ENCODE peak calls at places on chromosome 3, in eight cellular contexts. One of them, this sample, is unnamed.

GRCh38 chr3:33645060-33645841 is 72.8 kb downstream of the CLASP2 start:
- DNase-seq in psoas muscle: no peak
- DNase-seq in CD8-positive, alpha-beta T cell: peak
- DNase-seq in dorsolateral prefrontal cortex: peak
- DNase-seq in A549: no peak
- DNase-seq in cardiac fibroblast: peak
- DNase-seq in stomach: no peak
- DNase-seq in brain microvascular endothelial cell: peak
- DNase-seq in this sample: no peak

GRCh38 chr3:170107926-170108325 is 70.1 kb downstream of the GPR160 start:
- DNase-seq in psoas muscle: no peak
- DNase-seq in CD8-positive, alpha-beta T cell: no peak
- DNase-seq in dorsolateral prefrontal cortex: no peak
- DNase-seq in A549: no peak
- DNase-seq in cardiac fibroblast: peak
- DNase-seq in stomach: no peak
- DNase-seq in brain microvascular endothelial cell: no peak
- DNase-seq in this sample: no peak

GRCh38 chr3:195612075-195612800 is 28.5 kb upstream of the APOD start:
- DNase-seq in psoas muscle: peak
- DNase-seq in CD8-positive, alpha-beta T cell: no peak
- DNase-seq in dorsolateral prefrontal cortex: no peak
- DNase-seq in A549: no peak
- DNase-seq in cardiac fibroblast: no peak
- DNase-seq in stomach: peak
- DNase-seq in brain microvascular endothelial cell: no peak
- DNase-seq in this sample: no peak

GRCh38 chr3:89332311-89333159 is 225.1 kb downstream of the EPHA3 start:
- DNase-seq in psoas muscle: no peak
- DNase-seq in CD8-positive, alpha-beta T cell: no peak
- DNase-seq in dorsolateral prefrontal cortex: no peak
- DNase-seq in A549: no peak
- DNase-seq in cardiac fibroblast: no peak
- DNase-seq in stomach: no peak
- DNase-seq in brain microvascular endothelial cell: no peak
- DNase-seq in this sample: peak

GRCh38 chr3:41674449-41674848 is 287.5 kb downstream of the ULK4 start:
- DNase-seq in psoas muscle: no peak
- DNase-seq in CD8-positive, alpha-beta T cell: no peak
- DNase-seq in dorsolateral prefrontal cortex: no peak
- DNase-seq in A549: no peak
- DNase-seq in cardiac fibroblast: no peak
- DNase-seq in stomach: no peak
- DNase-seq in brain microvascular endothelial cell: no peak
- DNase-seq in this sample: no peak

GRCh38 chr3:171270541-171270940 is 189.7 kb downstream of the TNIK start:
- DNase-seq in psoas muscle: no peak
- DNase-seq in CD8-positive, alpha-beta T cell: no peak
- DNase-seq in dorsolateral prefrontal cortex: no peak
- DNase-seq in A549: no peak
- DNase-seq in cardiac fibroblast: no peak
- DNase-seq in stomach: no peak
- DNase-seq in brain microvascular endothelial cell: no peak
- DNase-seq in this sample: no peak

GRCh38 chr3:170536712-170537111 is 49.2 kb downstream of the SLC7A14 start:
- DNase-seq in psoas muscle: no peak
- DNase-seq in CD8-positive, alpha-beta T cell: no peak
- DNase-seq in dorsolateral prefrontal cortex: no peak
- DNase-seq in A549: no peak
- DNase-seq in cardiac fibroblast: no peak
- DNase-seq in stomach: no peak
- DNase-seq in brain microvascular endothelial cell: no peak
- DNase-seq in this sample: no peak

GRCh38 chr3:181693280-181693679 is 18.4 kb upstream of the SOX2 start:
- DNase-seq in psoas muscle: no peak
- DNase-seq in CD8-positive, alpha-beta T cell: no peak
- DNase-seq in dorsolateral prefrontal cortex: no peak
- DNase-seq in A549: no peak
- DNase-seq in cardiac fibroblast: no peak
- DNase-seq in stomach: no peak
- DNase-seq in brain microvascular endothelial cell: no peak
- DNase-seq in this sample: no peak

GRCh38 chr3:127450331-127450730 is 140.2 kb downstream of the TPRA1 start:
- DNase-seq in psoas muscle: peak
- DNase-seq in CD8-positive, alpha-beta T cell: no peak
- DNase-seq in dorsolateral prefrontal cortex: peak
- DNase-seq in A549: no peak
- DNase-seq in cardiac fibroblast: no peak
- DNase-seq in stomach: peak
- DNase-seq in brain microvascular endothelial cell: no peak
- DNase-seq in this sample: no peak

GRCh38 chr3:12400795-12401194 is 83.5 kb upstream of the TSEN2 start:
- DNase-seq in psoas muscle: no peak
- DNase-seq in CD8-positive, alpha-beta T cell: no peak
- DNase-seq in dorsolateral prefrontal cortex: no peak
- DNase-seq in A549: peak
- DNase-seq in cardiac fibroblast: peak
- DNase-seq in stomach: no peak
- DNase-seq in brain microvascular endothelial cell: peak
- DNase-seq in this sample: no peak

GRCh38 chr3:172070269-172070668 is 30.9 kb downstream of the FNDC3B start:
- DNase-seq in psoas muscle: no peak
- DNase-seq in CD8-positive, alpha-beta T cell: no peak
- DNase-seq in dorsolateral prefrontal cortex: no peak
- DNase-seq in A549: no peak
- DNase-seq in cardiac fibroblast: no peak
- DNase-seq in stomach: no peak
- DNase-seq in brain microvascular endothelial cell: no peak
- DNase-seq in this sample: no peak

GRCh38 chr3:17806876-17807275 is 64.4 kb upstream of the TBC1D5 start:
- DNase-seq in psoas muscle: no peak
- DNase-seq in CD8-positive, alpha-beta T cell: no peak
- DNase-seq in dorsolateral prefrontal cortex: no peak
- DNase-seq in A549: no peak
- DNase-seq in cardiac fibroblast: no peak
- DNase-seq in stomach: no peak
- DNase-seq in brain microvascular endothelial cell: no peak
- DNase-seq in this sample: no peak

GRCh38 chr3:120854908-120855526 is 53.0 kb upstream of the STXBP5L start:
- DNase-seq in psoas muscle: no peak
- DNase-seq in CD8-positive, alpha-beta T cell: no peak
- DNase-seq in dorsolateral prefrontal cortex: no peak
- DNase-seq in A549: no peak
- DNase-seq in cardiac fibroblast: no peak
- DNase-seq in stomach: no peak
- DNase-seq in brain microvascular endothelial cell: no peak
- DNase-seq in this sample: no peak

GRCh38 chr3:9278085-9278484 is 28.6 kb upstream of the SRGAP3 start:
- DNase-seq in psoas muscle: no peak
- DNase-seq in CD8-positive, alpha-beta T cell: no peak
- DNase-seq in dorsolateral prefrontal cortex: no peak
- DNase-seq in A549: no peak
- DNase-seq in cardiac fibroblast: no peak
- DNase-seq in stomach: no peak
- DNase-seq in brain microvascular endothelial cell: no peak
- DNase-seq in this sample: no peak

GRCh38 chr3:9183011-9183410 is 66.4 kb downstream of the SRGAP3 start:
- DNase-seq in psoas muscle: no peak
- DNase-seq in CD8-positive, alpha-beta T cell: no peak
- DNase-seq in dorsolateral prefrontal cortex: peak
- DNase-seq in A549: no peak
- DNase-seq in cardiac fibroblast: no peak
- DNase-seq in stomach: no peak
- DNase-seq in brain microvascular endothelial cell: no peak
- DNase-seq in this sample: no peak

GRCh38 chr3:136193273-136194043 is 2.7 kb downstream of the MSL2 start:
- DNase-seq in psoas muscle: no peak
- DNase-seq in CD8-positive, alpha-beta T cell: no peak
- DNase-seq in dorsolateral prefrontal cortex: no peak
- DNase-seq in A549: no peak
- DNase-seq in cardiac fibroblast: no peak
- DNase-seq in stomach: no peak
- DNase-seq in brain microvascular endothelial cell: no peak
- DNase-seq in this sample: no peak

GRCh38 chr3:58066842-58067241 is 58.6 kb downstream of the FLNB start:
- DNase-seq in psoas muscle: no peak
- DNase-seq in CD8-positive, alpha-beta T cell: no peak
- DNase-seq in dorsolateral prefrontal cortex: no peak
- DNase-seq in A549: no peak
- DNase-seq in cardiac fibroblast: peak
- DNase-seq in stomach: no peak
- DNase-seq in brain microvascular endothelial cell: no peak
- DNase-seq in this sample: no peak

GRCh38 chr3:34016925-34017592 is 218.6 kb downstream of the PDCD6IP start:
- DNase-seq in psoas muscle: no peak
- DNase-seq in CD8-positive, alpha-beta T cell: no peak
- DNase-seq in dorsolateral prefrontal cortex: no peak
- DNase-seq in A549: no peak
- DNase-seq in cardiac fibroblast: no peak
- DNase-seq in stomach: no peak
- DNase-seq in brain microvascular endothelial cell: no peak
- DNase-seq in this sample: no peak

GRCh38 chr3:52150357-52150756 is 3.9 kb downstream of the POC1A start:
- DNase-seq in psoas muscle: no peak
- DNase-seq in CD8-positive, alpha-beta T cell: no peak
- DNase-seq in dorsolateral prefrontal cortex: no peak
- DNase-seq in A549: no peak
- DNase-seq in cardiac fibroblast: no peak
- DNase-seq in stomach: no peak
- DNase-seq in brain microvascular endothelial cell: no peak
- DNase-seq in this sample: no peak

GRCh38 chr3:52155912-52156311 is 1.7 kb upstream of the POC1A start:
- DNase-seq in psoas muscle: no peak
- DNase-seq in CD8-positive, alpha-beta T cell: no peak
- DNase-seq in dorsolateral prefrontal cortex: no peak
- DNase-seq in A549: no peak
- DNase-seq in cardiac fibroblast: no peak
- DNase-seq in stomach: no peak
- DNase-seq in brain microvascular endothelial cell: no peak
- DNase-seq in this sample: no peak

GRCh38 chr3:52150860-52151259 is 3.4 kb downstream of the POC1A start:
- DNase-seq in psoas muscle: no peak
- DNase-seq in CD8-positive, alpha-beta T cell: no peak
- DNase-seq in dorsolateral prefrontal cortex: no peak
- DNase-seq in A549: no peak
- DNase-seq in cardiac fibroblast: no peak
- DNase-seq in stomach: no peak
- DNase-seq in brain microvascular endothelial cell: no peak
- DNase-seq in this sample: no peak

GRCh38 chr3:52153389-52154096 is 680 bp downstream of the POC1A start:
- DNase-seq in psoas muscle: peak
- DNase-seq in CD8-positive, alpha-beta T cell: no peak
- DNase-seq in dorsolateral prefrontal cortex: no peak
- DNase-seq in A549: peak
- DNase-seq in cardiac fibroblast: no peak
- DNase-seq in stomach: no peak
- DNase-seq in brain microvascular endothelial cell: peak
- DNase-seq in this sample: peak

DNA sequence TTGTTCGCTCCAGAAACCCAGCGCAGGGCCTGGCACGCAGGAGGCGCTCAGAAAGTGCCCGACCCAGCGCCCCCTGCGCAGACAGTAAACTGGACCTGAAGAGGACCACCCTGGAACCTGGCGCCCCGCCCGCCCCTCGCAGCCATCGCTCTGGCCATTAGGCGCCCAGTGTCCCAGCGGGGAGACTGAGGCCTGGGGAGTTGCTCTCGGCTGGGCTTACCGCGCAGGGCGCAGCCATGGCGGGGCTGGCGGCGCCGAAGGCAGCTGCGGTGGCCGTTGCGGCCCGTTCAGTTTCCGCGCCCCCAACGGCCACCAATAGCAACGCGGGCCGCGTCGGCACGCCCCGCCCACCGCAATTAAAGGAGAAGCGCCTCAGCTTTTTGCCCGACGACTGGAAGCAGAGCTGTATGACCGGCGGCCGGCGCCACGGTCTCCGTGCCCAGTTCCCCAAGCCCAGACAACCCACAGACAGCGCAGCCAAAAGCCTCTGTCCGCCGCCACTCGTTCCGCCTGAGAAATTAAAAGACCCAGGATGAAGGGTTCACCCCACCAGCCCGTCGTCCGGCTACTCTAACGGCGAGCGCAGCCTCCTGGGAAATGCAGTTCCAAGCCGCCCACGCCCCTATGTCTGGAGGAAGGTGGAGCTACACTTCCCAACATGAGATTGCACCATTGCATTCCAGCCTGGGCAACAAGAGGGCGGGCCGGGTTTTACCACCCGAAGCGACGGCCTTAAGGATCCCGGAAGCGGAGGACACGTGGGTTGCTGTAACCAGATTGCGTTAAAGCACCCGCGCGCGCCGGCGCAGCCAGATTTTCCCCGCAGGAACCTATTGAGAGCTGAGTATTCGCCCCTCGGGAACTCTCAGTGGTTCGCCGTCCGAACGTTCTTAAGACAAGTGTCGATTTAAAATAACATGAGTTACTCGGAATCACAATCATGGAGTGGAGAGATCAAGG is at the start of gene POC1A:
- DNase-seq in psoas muscle: peak
- DNase-seq in CD8-positive, alpha-beta T cell: peak
- DNase-seq in dorsolateral prefrontal cortex: peak
- DNase-seq in A549: peak
- DNase-seq in cardiac fibroblast: peak
- DNase-seq in stomach: peak
- DNase-seq in brain microvascular endothelial cell: peak
- DNase-seq in this sample: peak
- TF ChIP-seq CTCF in psoas muscle: no peak
- TF ChIP-seq CTCF in CD8-positive, alpha-beta T cell: no peak
- TF ChIP-seq CTCF in dorsolateral prefrontal cortex: peak
- TF ChIP-seq CTCF in A549: no peak
- TF ChIP-seq CTCF in cardiac fibroblast: no peak
- TF ChIP-seq CTCF in stomach: no peak
- TF ChIP-seq CTCF in brain microvascular endothelial cell: no peak
- TF ChIP-seq CTCF in this sample: no peak

GRCh38 chr3:7721869-7722268 is 779.8 kb upstream of the LMCD1 start:
- DNase-seq in psoas muscle: no peak
- DNase-seq in CD8-positive, alpha-beta T cell: no peak
- DNase-seq in dorsolateral prefrontal cortex: no peak
- DNase-seq in A549: no peak
- DNase-seq in cardiac fibroblast: no peak
- DNase-seq in stomach: no peak
- DNase-seq in brain microvascular endothelial cell: no peak
- DNase-seq in this sample: no peak
- H3K4me3 ChIP-seq in psoas muscle: no peak
- H3K4me3 ChIP-seq in CD8-positive, alpha-beta T cell: no peak
- H3K4me3 ChIP-seq in dorsolateral prefrontal cortex: no peak
- H3K4me3 ChIP-seq in A549: no peak
- H3K4me3 ChIP-seq in cardiac fibroblast: no peak
- H3K4me3 ChIP-seq in stomach: no peak
- H3K4me3 ChIP-seq in brain microvascular endothelial cell: no peak
- H3K4me3 ChIP-seq in this sample: no peak

GRCh38 chr3:173529062-173529711 is 131.6 kb downstream of the NLGN1 start:
- DNase-seq in psoas muscle: no peak
- DNase-seq in CD8-positive, alpha-beta T cell: no peak
- DNase-seq in dorsolateral prefrontal cortex: no peak
- DNase-seq in A549: peak
- DNase-seq in cardiac fibroblast: peak
- DNase-seq in stomach: no peak
- DNase-seq in brain microvascular endothelial cell: no peak
- DNase-seq in this sample: peak
- TF ChIP-seq CTCF in psoas muscle: no peak
- TF ChIP-seq CTCF in CD8-positive, alpha-beta T cell: no peak
- TF ChIP-seq CTCF in dorsolateral prefrontal cortex: no peak
- TF ChIP-seq CTCF in A549: peak
- TF ChIP-seq CTCF in cardiac fibroblast: peak
- TF ChIP-seq CTCF in stomach: no peak
- TF ChIP-seq CTCF in brain microvascular endothelial cell: peak
- TF ChIP-seq CTCF in this sample: peak

GRCh38 chr3:4984511-4984864 is 5.3 kb downstream of the BHLHE40 start:
- DNase-seq in psoas muscle: no peak
- DNase-seq in CD8-positive, alpha-beta T cell: no peak
- DNase-seq in dorsolateral prefrontal cortex: no peak
- DNase-seq in A549: peak
- DNase-seq in cardiac fibroblast: no peak
- DNase-seq in stomach: no peak
- DNase-seq in brain microvascular endothelial cell: no peak
- DNase-seq in this sample: no peak
- H3K4me3 ChIP-seq in psoas muscle: peak
- H3K4me3 ChIP-seq in CD8-positive, alpha-beta T cell: peak
- H3K4me3 ChIP-seq in dorsolateral prefrontal cortex: peak
- H3K4me3 ChIP-seq in A549: peak
- H3K4me3 ChIP-seq in cardiac fibroblast: peak
- H3K4me3 ChIP-seq in stomach: peak
- H3K4me3 ChIP-seq in brain microvascular endothelial cell: peak
- H3K4me3 ChIP-seq in this sample: no peak